ENCODE peak calls at places on chromosomes 2 and 18, in eight cellular contexts. One of them, this sample, is unnamed.

GRCh38 chr18:48791636-48792105 is 159.1 kb downstream of the SMAD7 start:
- DNase-seq in head of caudate nucleus: no peak
- DNase-seq in RPMI7951: no peak
- DNase-seq in AG04450: no peak
- DNase-seq in bronchial epithelial cell: peak
- DNase-seq in T-helper 2 cell: no peak
- DNase-seq in prostate gland: no peak
- DNase-seq in gastrocnemius medialis: peak
- DNase-seq in this sample: no peak

GRCh38 chr2:26494199-26494598 is 16.3 kb upstream of the OTOF start:
- DNase-seq in head of caudate nucleus: no peak
- DNase-seq in RPMI7951: no peak
- DNase-seq in AG04450: no peak
- DNase-seq in bronchial epithelial cell: no peak
- DNase-seq in T-helper 2 cell: no peak
- DNase-seq in prostate gland: no peak
- DNase-seq in gastrocnemius medialis: no peak
- DNase-seq in this sample: no peak

GRCh38 chr2:75484840-75485239 is 75.9 kb downstream of the EVA1A start:
- DNase-seq in head of caudate nucleus: no peak
- DNase-seq in RPMI7951: no peak
- DNase-seq in AG04450: no peak
- DNase-seq in bronchial epithelial cell: no peak
- DNase-seq in T-helper 2 cell: no peak
- DNase-seq in prostate gland: no peak
- DNase-seq in gastrocnemius medialis: no peak
- DNase-seq in this sample: no peak

GRCh38 chr2:152847067-152847466 is 128.6 kb downstream of the ARL6IP6 start:
- DNase-seq in head of caudate nucleus: no peak
- DNase-seq in RPMI7951: peak
- DNase-seq in AG04450: no peak
- DNase-seq in bronchial epithelial cell: peak
- DNase-seq in T-helper 2 cell: no peak
- DNase-seq in prostate gland: no peak
- DNase-seq in gastrocnemius medialis: no peak
- DNase-seq in this sample: no peak

GRCh38 chr2:134670955-134671354 is 47.8 kb downstream of the TMEM163 start:
- DNase-seq in head of caudate nucleus: no peak
- DNase-seq in RPMI7951: peak
- DNase-seq in AG04450: no peak
- DNase-seq in bronchial epithelial cell: no peak
- DNase-seq in T-helper 2 cell: no peak
- DNase-seq in prostate gland: no peak
- DNase-seq in gastrocnemius medialis: no peak
- DNase-seq in this sample: no peak

GRCh38 chr18:54004828-54005227 is 219.6 kb downstream of the MBD2 start:
- DNase-seq in head of caudate nucleus: no peak
- DNase-seq in RPMI7951: peak
- DNase-seq in AG04450: no peak
- DNase-seq in bronchial epithelial cell: peak
- DNase-seq in T-helper 2 cell: no peak
- DNase-seq in prostate gland: no peak
- DNase-seq in gastrocnemius medialis: no peak
- DNase-seq in this sample: no peak

GRCh38 chr18:80009661-80010550 is 21.5 kb upstream of the TXNL4A start:
- DNase-seq in head of caudate nucleus: no peak
- DNase-seq in RPMI7951: peak
- DNase-seq in AG04450: peak
- DNase-seq in bronchial epithelial cell: peak
- DNase-seq in T-helper 2 cell: no peak
- DNase-seq in prostate gland: no peak
- DNase-seq in gastrocnemius medialis: peak
- DNase-seq in this sample: peak

GRCh38 chr18:59514193-59514592 is 155.1 kb upstream of the LMAN1 start:
- DNase-seq in head of caudate nucleus: no peak
- DNase-seq in RPMI7951: peak
- DNase-seq in AG04450: no peak
- DNase-seq in bronchial epithelial cell: no peak
- DNase-seq in T-helper 2 cell: no peak
- DNase-seq in prostate gland: no peak
- DNase-seq in gastrocnemius medialis: peak
- DNase-seq in this sample: no peak

GRCh38 chr2:214232266-214232665 is 178.6 kb upstream of the VWC2L start:
- DNase-seq in head of caudate nucleus: no peak
- DNase-seq in RPMI7951: no peak
- DNase-seq in AG04450: no peak
- DNase-seq in bronchial epithelial cell: peak
- DNase-seq in T-helper 2 cell: no peak
- DNase-seq in prostate gland: no peak
- DNase-seq in gastrocnemius medialis: no peak
- DNase-seq in this sample: no peak

GRCh38 chr2:136126021-136126420 is 8.1 kb upstream of the CXCR4 start:
- DNase-seq in head of caudate nucleus: no peak
- DNase-seq in RPMI7951: no peak
- DNase-seq in AG04450: no peak
- DNase-seq in bronchial epithelial cell: no peak
- DNase-seq in T-helper 2 cell: no peak
- DNase-seq in prostate gland: no peak
- DNase-seq in gastrocnemius medialis: no peak
- DNase-seq in this sample: no peak

GRCh38 chr2:219029829-219030165 is 11.5 kb downstream of the CFAP65 start:
- DNase-seq in head of caudate nucleus: peak
- DNase-seq in RPMI7951: peak
- DNase-seq in AG04450: peak
- DNase-seq in bronchial epithelial cell: peak
- DNase-seq in T-helper 2 cell: peak
- DNase-seq in prostate gland: peak
- DNase-seq in gastrocnemius medialis: peak
- DNase-seq in this sample: peak

GRCh38 chr2:177771191-177771590 is 301.4 kb downstream of the PDE11A start:
- DNase-seq in head of caudate nucleus: no peak
- DNase-seq in RPMI7951: no peak
- DNase-seq in AG04450: no peak
- DNase-seq in bronchial epithelial cell: peak
- DNase-seq in T-helper 2 cell: no peak
- DNase-seq in prostate gland: no peak
- DNase-seq in gastrocnemius medialis: no peak
- DNase-seq in this sample: no peak

GRCh38 chr2:197128897-197129296 is 181.7 kb downstream of the ANKRD44 start:
- DNase-seq in head of caudate nucleus: no peak
- DNase-seq in RPMI7951: no peak
- DNase-seq in AG04450: no peak
- DNase-seq in bronchial epithelial cell: no peak
- DNase-seq in T-helper 2 cell: no peak
- DNase-seq in prostate gland: no peak
- DNase-seq in gastrocnemius medialis: no peak
- DNase-seq in this sample: no peak

GRCh38 chr2:237854295-237854694 is 5.1 kb upstream of the RAMP1 start:
- DNase-seq in head of caudate nucleus: no peak
- DNase-seq in RPMI7951: no peak
- DNase-seq in AG04450: no peak
- DNase-seq in bronchial epithelial cell: no peak
- DNase-seq in T-helper 2 cell: no peak
- DNase-seq in prostate gland: no peak
- DNase-seq in gastrocnemius medialis: no peak
- DNase-seq in this sample: no peak

GRCh38 chr2:206011795-206012194 is 74.2 kb downstream of the INO80D start:
- DNase-seq in head of caudate nucleus: no peak
- DNase-seq in RPMI7951: no peak
- DNase-seq in AG04450: no peak
- DNase-seq in bronchial epithelial cell: peak
- DNase-seq in T-helper 2 cell: no peak
- DNase-seq in prostate gland: no peak
- DNase-seq in gastrocnemius medialis: no peak
- DNase-seq in this sample: no peak

GRCh38 chr2:225270861-225271260 is 128.6 kb upstream of the NYAP2 start:
- DNase-seq in head of caudate nucleus: no peak
- DNase-seq in RPMI7951: peak
- DNase-seq in AG04450: no peak
- DNase-seq in bronchial epithelial cell: peak
- DNase-seq in T-helper 2 cell: no peak
- DNase-seq in prostate gland: no peak
- DNase-seq in gastrocnemius medialis: no peak
- DNase-seq in this sample: no peak

GRCh38 chr2:96547203-96547641 is 10.7 kb downstream of the ARID5A start:
- DNase-seq in head of caudate nucleus: no peak
- DNase-seq in RPMI7951: no peak
- DNase-seq in AG04450: no peak
- DNase-seq in bronchial epithelial cell: no peak
- DNase-seq in T-helper 2 cell: no peak
- DNase-seq in prostate gland: no peak
- DNase-seq in gastrocnemius medialis: no peak
- DNase-seq in this sample: no peak

GRCh38 chr2:23712756-23713151 is 214.2 kb downstream of the ATAD2B start:
- DNase-seq in head of caudate nucleus: no peak
- DNase-seq in RPMI7951: no peak
- DNase-seq in AG04450: no peak
- DNase-seq in bronchial epithelial cell: no peak
- DNase-seq in T-helper 2 cell: no peak
- DNase-seq in prostate gland: no peak
- DNase-seq in gastrocnemius medialis: no peak
- DNase-seq in this sample: no peak

GRCh38 chr2:134261398-134262131 is 7.7 kb downstream of the MGAT5 start:
- DNase-seq in head of caudate nucleus: no peak
- DNase-seq in RPMI7951: peak
- DNase-seq in AG04450: no peak
- DNase-seq in bronchial epithelial cell: no peak
- DNase-seq in T-helper 2 cell: no peak
- DNase-seq in prostate gland: no peak
- DNase-seq in gastrocnemius medialis: no peak
- DNase-seq in this sample: no peak

GRCh38 chr2:234291765-234292204 is 205.1 kb downstream of the ARL4C start:
- DNase-seq in head of caudate nucleus: no peak
- DNase-seq in RPMI7951: peak
- DNase-seq in AG04450: no peak
- DNase-seq in bronchial epithelial cell: no peak
- DNase-seq in T-helper 2 cell: no peak
- DNase-seq in prostate gland: no peak
- DNase-seq in gastrocnemius medialis: peak
- DNase-seq in this sample: peak

GRCh38 chr2:150209746-150210145 is 277.7 kb downstream of the RND3 start:
- DNase-seq in head of caudate nucleus: no peak
- DNase-seq in RPMI7951: no peak
- DNase-seq in AG04450: no peak
- DNase-seq in bronchial epithelial cell: no peak
- DNase-seq in T-helper 2 cell: no peak
- DNase-seq in prostate gland: no peak
- DNase-seq in gastrocnemius medialis: no peak
- DNase-seq in this sample: no peak

GRCh38 chr18:58692420-58693185 is 21.3 kb downstream of the MALT1 start:
- DNase-seq in head of caudate nucleus: no peak
- DNase-seq in RPMI7951: no peak
- DNase-seq in AG04450: no peak
- DNase-seq in bronchial epithelial cell: no peak
- DNase-seq in T-helper 2 cell: no peak
- DNase-seq in prostate gland: no peak
- DNase-seq in gastrocnemius medialis: no peak
- DNase-seq in this sample: no peak

GRCh38 chr2:85933753-85934594 is 45.2 kb upstream of the ST3GAL5 start:
- DNase-seq in head of caudate nucleus: no peak
- DNase-seq in RPMI7951: peak
- DNase-seq in AG04450: no peak
- DNase-seq in bronchial epithelial cell: peak
- DNase-seq in T-helper 2 cell: no peak
- DNase-seq in prostate gland: no peak
- DNase-seq in gastrocnemius medialis: no peak
- DNase-seq in this sample: peak